ENCODE peak calls at places on chromosomes 16 and 17, in nine cellular contexts. One of them, this sample, is unnamed.

GRCh38 chr16:70724146-70725023 is 38.5 kb upstream of the MTSS2 start:
- DNase-seq in DND-41: no peak
- DNase-seq in astrocyte of the spinal cord: no peak
- DNase-seq in uterus: no peak
- DNase-seq in NB4: no peak
- DNase-seq in cardiac fibroblast: no peak
- DNase-seq in GM23338: no peak
- DNase-seq in sigmoid colon: no peak
- DNase-seq in fibroblast of villous mesenchyme: no peak
- DNase-seq in this sample: no peak

GRCh38 chr17:73255671-73256181 is 6.0 kb downstream of the CPSF4L start:
- DNase-seq in astrocyte of the spinal cord: peak; percentile 36
- DNase-seq in NB4: peak; percentile 57
- DNase-seq in uterus: peak; percentile 62
- DNase-seq in fibroblast of villous mesenchyme: peak; percentile 43
- DNase-seq in DND-41: peak; percentile 52
- DNase-seq in cardiac fibroblast: peak; percentile 61
- DNase-seq in sigmoid colon: no peak
- DNase-seq in GM23338: peak; percentile 78
- DNase-seq in this sample: peak; percentile 66

GRCh38 chr16:20763461-20764232 is at the start of gene ACSM3:
- DNase-seq in astrocyte of the spinal cord: peak; percentile 76
- DNase-seq in cardiac fibroblast: peak; percentile 79
- DNase-seq in sigmoid colon: peak; percentile 85
- DNase-seq in fibroblast of villous mesenchyme: peak; percentile 84
- DNase-seq in GM23338: peak; percentile 92
- DNase-seq in NB4: peak; percentile 65
- DNase-seq in uterus: peak; percentile 44
- DNase-seq in DND-41: peak; percentile 53
- DNase-seq in this sample: peak; percentile 91

GRCh38 chr17:20210180-20210579 is 201.0 kb downstream of the SPECC1 start:
- DNase-seq in GM23338: no peak
- DNase-seq in sigmoid colon: no peak
- DNase-seq in fibroblast of villous mesenchyme: no peak
- DNase-seq in astrocyte of the spinal cord: no peak
- DNase-seq in NB4: no peak
- DNase-seq in uterus: no peak
- DNase-seq in cardiac fibroblast: no peak
- DNase-seq in DND-41: no peak
- DNase-seq in this sample: no peak

GRCh38 chr16:15960124-15960971 is 10.9 kb downstream of the ABCC1 start:
- DNase-seq in uterus: no peak
- DNase-seq in GM23338: peak; percentile 43
- DNase-seq in cardiac fibroblast: no peak
- DNase-seq in astrocyte of the spinal cord: no peak
- DNase-seq in sigmoid colon: no peak
- DNase-seq in fibroblast of villous mesenchyme: no peak
- DNase-seq in DND-41: no peak
- DNase-seq in NB4: no peak
- DNase-seq in this sample: no peak

GRCh38 chr17:36468903-36469635 is 17.4 kb upstream of the ZNHIT3 start:
- DNase-seq in astrocyte of the spinal cord: no peak
- DNase-seq in fibroblast of villous mesenchyme: no peak
- DNase-seq in sigmoid colon: peak; percentile 25
- DNase-seq in GM23338: no peak
- DNase-seq in NB4: no peak
- DNase-seq in DND-41: no peak
- DNase-seq in uterus: no peak
- DNase-seq in cardiac fibroblast: no peak
- DNase-seq in this sample: no peak

GRCh38 chr17:33562792-33563191 is 269.7 kb upstream of the ASIC2 start:
- DNase-seq in DND-41: no peak
- DNase-seq in cardiac fibroblast: no peak
- DNase-seq in NB4: no peak
- DNase-seq in GM23338: peak; percentile 41
- DNase-seq in astrocyte of the spinal cord: no peak
- DNase-seq in uterus: no peak
- DNase-seq in fibroblast of villous mesenchyme: no peak
- DNase-seq in sigmoid colon: no peak
- DNase-seq in this sample: no peak

GRCh38 chr16:77780378-77780837 is 8.0 kb upstream of the VAT1L start:
- DNase-seq in fibroblast of villous mesenchyme: peak; percentile 91
- DNase-seq in uterus: no peak
- DNase-seq in DND-41: no peak
- DNase-seq in GM23338: no peak
- DNase-seq in astrocyte of the spinal cord: peak; percentile 92
- DNase-seq in cardiac fibroblast: peak; percentile 81
- DNase-seq in NB4: no peak
- DNase-seq in sigmoid colon: no peak
- DNase-seq in this sample: no peak

GRCh38 chr17:82184761-82185160 is 27.9 kb downstream of the CCDC57 start:
- DNase-seq in DND-41: no peak
- DNase-seq in GM23338: no peak
- DNase-seq in cardiac fibroblast: no peak
- DNase-seq in astrocyte of the spinal cord: no peak
- DNase-seq in uterus: no peak
- DNase-seq in NB4: no peak
- DNase-seq in fibroblast of villous mesenchyme: no peak
- DNase-seq in sigmoid colon: no peak
- DNase-seq in this sample: no peak

GRCh38 chr17:10278218-10278617 is 79.8 kb upstream of the GAS7 start:
- DNase-seq in NB4: peak; percentile 36
- DNase-seq in uterus: no peak
- DNase-seq in astrocyte of the spinal cord: no peak
- DNase-seq in sigmoid colon: no peak
- DNase-seq in fibroblast of villous mesenchyme: no peak
- DNase-seq in cardiac fibroblast: no peak
- DNase-seq in GM23338: peak; percentile 37
- DNase-seq in DND-41: no peak
- DNase-seq in this sample: no peak

GRCh38 chr16:75764154-75764768 is 38.0 kb upstream of the CPHXL start:
- DNase-seq in DND-41: peak; percentile 64
- DNase-seq in uterus: peak; percentile 38
- DNase-seq in cardiac fibroblast: peak; percentile 78
- DNase-seq in sigmoid colon: peak; percentile 66
- DNase-seq in NB4: peak; percentile 77
- DNase-seq in fibroblast of villous mesenchyme: peak; percentile 70
- DNase-seq in astrocyte of the spinal cord: peak; percentile 72
- DNase-seq in GM23338: peak; percentile 85
- DNase-seq in this sample: peak; percentile 87

GRCh38 chr16:49641250-49641649 is 214.7 kb downstream of the ZNF423 start:
- DNase-seq in DND-41: peak; percentile 44
- DNase-seq in sigmoid colon: no peak
- DNase-seq in astrocyte of the spinal cord: no peak
- DNase-seq in cardiac fibroblast: no peak
- DNase-seq in fibroblast of villous mesenchyme: no peak
- DNase-seq in GM23338: no peak
- DNase-seq in uterus: no peak
- DNase-seq in NB4: no peak
- DNase-seq in this sample: peak; percentile 68

GRCh38 chr16:31268891-31269290 is 9.1 kb downstream of the ITGAM start:
- DNase-seq in uterus: no peak
- DNase-seq in fibroblast of villous mesenchyme: no peak
- DNase-seq in sigmoid colon: no peak
- DNase-seq in GM23338: no peak
- DNase-seq in NB4: no peak
- DNase-seq in cardiac fibroblast: no peak
- DNase-seq in DND-41: no peak
- DNase-seq in astrocyte of the spinal cord: no peak
- DNase-seq in this sample: no peak

GRCh38 chr16:46629331-46629843 is 8.2 kb upstream of the SHCBP1 start:
- DNase-seq in GM23338: peak; percentile 79
- DNase-seq in fibroblast of villous mesenchyme: peak; percentile 72
- DNase-seq in cardiac fibroblast: peak; percentile 80
- DNase-seq in DND-41: no peak
- DNase-seq in sigmoid colon: no peak
- DNase-seq in astrocyte of the spinal cord: peak; percentile 57
- DNase-seq in uterus: no peak
- DNase-seq in NB4: peak; percentile 41
- DNase-seq in this sample: no peak
- TF ChIP-seq CTCF in GM23338: peak; percentile 63
- TF ChIP-seq CTCF in fibroblast of villous mesenchyme: peak; percentile 58
- TF ChIP-seq CTCF in cardiac fibroblast: peak; percentile 53
- TF ChIP-seq CTCF in DND-41: peak; percentile 29
- TF ChIP-seq CTCF in sigmoid colon: no peak
- TF ChIP-seq CTCF in astrocyte of the spinal cord: peak; percentile 55
- TF ChIP-seq CTCF in uterus: peak; percentile 8
- TF ChIP-seq CTCF in NB4: peak; percentile 40
- TF ChIP-seq CTCF in this sample: no peak

GRCh38 chr17:51035436-51035835 is 85.2 kb downstream of the SPAG9 start:
- DNase-seq in astrocyte of the spinal cord: peak; percentile 87
- DNase-seq in uterus: no peak
- DNase-seq in sigmoid colon: no peak
- DNase-seq in GM23338: peak; percentile 58
- DNase-seq in fibroblast of villous mesenchyme: peak; percentile 86
- DNase-seq in DND-41: no peak
- DNase-seq in cardiac fibroblast: peak; percentile 89
- DNase-seq in NB4: peak; percentile 7
- DNase-seq in this sample: peak; percentile 31
- H3K4me3 ChIP-seq in astrocyte of the spinal cord: no peak overlapping the region
- H3K4me3 ChIP-seq in uterus: no peak overlapping the region
- H3K4me3 ChIP-seq in sigmoid colon: no peak overlapping the region
- H3K4me3 ChIP-seq in GM23338: no peak overlapping the region
- H3K4me3 ChIP-seq in fibroblast of villous mesenchyme: no peak overlapping the region
- H3K4me3 ChIP-seq in DND-41: no peak overlapping the region
- H3K4me3 ChIP-seq in cardiac fibroblast: no peak overlapping the region
- H3K4me3 ChIP-seq in NB4: no peak overlapping the region
- H3K4me3 ChIP-seq in this sample: no peak overlapping the region

DNA sequence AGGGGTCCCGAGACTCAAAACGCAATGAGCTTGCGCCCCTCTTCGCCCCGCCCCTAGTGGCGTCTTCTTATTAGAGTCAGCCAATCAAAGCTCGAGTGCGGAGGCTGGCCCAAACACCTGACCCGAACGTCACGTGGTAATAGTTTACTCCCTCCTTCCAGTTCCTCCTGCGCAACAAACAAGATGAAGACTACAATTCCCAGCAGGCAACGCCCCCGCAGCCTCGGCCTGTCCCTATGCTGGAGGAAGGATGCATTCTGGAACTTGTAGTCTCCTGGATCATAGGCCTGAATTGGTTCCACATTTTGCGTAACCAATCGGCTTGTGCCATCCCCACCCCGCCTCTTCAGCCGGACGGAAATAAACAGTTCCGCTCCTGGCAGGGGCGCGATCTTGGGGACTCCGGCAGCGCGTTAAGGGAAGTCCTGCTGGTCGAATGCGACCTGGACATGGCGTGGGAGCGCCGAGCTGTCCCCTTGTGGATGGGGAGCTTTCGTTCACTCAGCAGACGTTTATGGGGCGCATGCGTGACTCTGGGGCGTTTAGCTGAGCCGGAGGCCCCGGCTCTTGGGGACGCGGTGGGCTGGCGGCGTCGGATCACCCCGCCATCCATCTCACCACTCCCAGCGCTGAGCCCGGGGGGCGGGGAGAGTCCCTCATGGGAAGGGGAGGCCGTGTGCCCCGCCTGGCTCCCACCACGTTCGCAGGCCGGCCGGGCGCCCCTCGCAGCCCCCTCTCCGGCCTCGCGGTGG is at the start of gene WBP2:
- DNase-seq in astrocyte of the spinal cord: peak; percentile 100
- DNase-seq in cardiac fibroblast: peak; percentile 100
- DNase-seq in NB4: peak; percentile 100
- DNase-seq in fibroblast of villous mesenchyme: peak; percentile 100
- DNase-seq in DND-41: peak; percentile 99
- DNase-seq in uterus: peak; percentile 97
- DNase-seq in sigmoid colon: peak; percentile 100
- DNase-seq in GM23338: peak; percentile 100
- DNase-seq in this sample: peak; percentile 100
- TF ChIP-seq CTCF in astrocyte of the spinal cord: peak; percentile 44
- TF ChIP-seq CTCF in cardiac fibroblast: no peak
- TF ChIP-seq CTCF in NB4: no peak
- TF ChIP-seq CTCF in fibroblast of villous mesenchyme: peak; percentile 60
- TF ChIP-seq CTCF in DND-41: peak; percentile 76
- TF ChIP-seq CTCF in uterus: peak; percentile 69
- TF ChIP-seq CTCF in sigmoid colon: peak; percentile 22
- TF ChIP-seq CTCF in GM23338: no peak
- TF ChIP-seq CTCF in this sample: peak; percentile 48

GRCh38 chr16:11139624-11140375 is 116.2 kb downstream of the SOCS1 start:
- DNase-seq in uterus: no peak
- DNase-seq in cardiac fibroblast: peak; percentile 34
- DNase-seq in astrocyte of the spinal cord: peak; percentile 18
- DNase-seq in GM23338: no peak
- DNase-seq in sigmoid colon: no peak
- DNase-seq in NB4: no peak
- DNase-seq in fibroblast of villous mesenchyme: no peak
- DNase-seq in DND-41: peak; percentile 82
- DNase-seq in this sample: no peak
- H3K4me3 ChIP-seq in uterus: no peak overlapping the region
- H3K4me3 ChIP-seq in cardiac fibroblast: no peak overlapping the region
- H3K4me3 ChIP-seq in astrocyte of the spinal cord: no peak overlapping the region
- H3K4me3 ChIP-seq in GM23338: no peak overlapping the region
- H3K4me3 ChIP-seq in sigmoid colon: no peak overlapping the region
- H3K4me3 ChIP-seq in NB4: no peak overlapping the region
- H3K4me3 ChIP-seq in fibroblast of villous mesenchyme: no peak overlapping the region
- H3K4me3 ChIP-seq in DND-41: no peak overlapping the region
- H3K4me3 ChIP-seq in this sample: no peak overlapping the region

DNA sequence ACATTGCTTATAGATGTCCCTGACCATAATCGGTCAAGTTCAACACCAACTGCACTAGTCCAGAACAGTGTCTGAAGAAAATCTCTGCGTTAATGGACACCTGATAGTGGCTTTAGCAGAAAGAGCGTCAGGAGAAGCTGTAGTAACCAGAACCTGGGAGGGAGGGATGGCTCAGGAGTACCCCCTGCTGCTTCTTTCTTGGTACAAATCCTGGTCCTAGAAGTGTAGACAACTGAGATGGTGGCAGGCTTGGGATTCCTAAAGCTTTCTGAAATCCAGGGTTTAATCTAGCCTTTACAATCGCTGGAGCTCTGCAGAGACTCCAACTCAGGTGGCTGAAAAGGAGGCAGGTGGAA is 5.4 kb downstream of the MAP3K14 start:
- DNase-seq in astrocyte of the spinal cord: no peak
- DNase-seq in fibroblast of villous mesenchyme: no peak
- DNase-seq in cardiac fibroblast: no peak
- DNase-seq in uterus: no peak
- DNase-seq in DND-41: no peak
- DNase-seq in NB4: no peak
- DNase-seq in GM23338: no peak
- DNase-seq in sigmoid colon: no peak
- DNase-seq in this sample: no peak
- TF ChIP-seq CTCF in astrocyte of the spinal cord: no peak
- TF ChIP-seq CTCF in fibroblast of villous mesenchyme: peak; percentile 33
- TF ChIP-seq CTCF in cardiac fibroblast: peak; percentile 13
- TF ChIP-seq CTCF in uterus: no peak
- TF ChIP-seq CTCF in DND-41: no peak
- TF ChIP-seq CTCF in NB4: no peak
- TF ChIP-seq CTCF in GM23338: no peak
- TF ChIP-seq CTCF in sigmoid colon: no peak
- TF ChIP-seq CTCF in this sample: peak; percentile 10